ENCODE peak calls at places on chromosome 20, in five cellular contexts. W, Q, K, D and B are unnamed samples.

GRCh38 chr20:38471987-38472512 is 593 bp upstream of the RALGAPB start:
- DNase-seq in D (no peak), W (no peak), Q (no peak), K (no peak), B (no peak)

GRCh38 chr20:11846131-11846530 is 71.6 kb upstream of the BTBD3 start:
- DNase-seq in D (no peak), W (no peak), K (no peak), Q (no peak), B (no peak)

GRCh38 chr20:11117808-11118528 is 444.2 kb upstream of the JAG1 start:
- DNase-seq in Q (no peak), K (peak), D (no peak), W (no peak), B (no peak)

GRCh38 chr20:33576432-33576883 is 85.7 kb upstream of the C20orf144 start:
- DNase-seq in D (no peak), W (no peak), Q (no peak), K (peak), B (no peak)

GRCh38 chr20:32523613-32524218 is 61.4 kb downstream of the NOL4L start:
- DNase-seq in Q (no peak), D (no peak), K (no peak), W (no peak), B (no peak)

GRCh38 chr20:62704341-62704948 is 4.2 kb upstream of the NTSR1 start:
- DNase-seq in D (peak), K (peak), W (peak), Q (no peak), B (peak)

GRCh38 chr20:46757754-46758678 is 48.6 kb downstream of the SLC2A10 start:
- DNase-seq in W (peak), K (peak), Q (no peak), D (peak), B (peak)

GRCh38 chr20:34143951-34144350 is 31.9 kb upstream of the EIF2S2 start:
- DNase-seq in D (no peak), W (no peak), K (peak), Q (no peak), B (no peak)

GRCh38 chr20:44056010-44056698 is 130.8 kb downstream of the JPH2 start:
- DNase-seq in K (peak), W (peak), Q (peak), D (no peak), B (no peak)

GRCh38 chr20:16505894-16506293 is 67.4 kb downstream of the KIF16B start:
- DNase-seq in D (no peak), K (no peak), W (no peak), Q (peak), B (no peak)

GRCh38 chr20:61159940-61160688 is 91.9 kb upstream of the CDH4 start:
- DNase-seq in Q (no peak), D (no peak), W (no peak), K (no peak), B (no peak)

GRCh38 chr20:24598346-24598745 is 128.9 kb downstream of the SYNDIG1 start:
- DNase-seq in Q (no peak), W (no peak), D (no peak), K (no peak), B (no peak)

GRCh38 chr20:60999256-60999655 is 252.8 kb upstream of the CDH4 start:
- DNase-seq in K (no peak), D (no peak), W (no peak), Q (no peak), B (no peak)

GRCh38 chr20:33674294-33675126 is at the start of gene NECAB3:
- DNase-seq in W (peak), D (peak), Q (peak), K (peak), B (peak)

GRCh38 chr20:31689141-31689540 is 33.5 kb downstream of the BCL2L1 start:
- DNase-seq in W (no peak), Q (no peak), K (no peak), D (no peak), B (no peak)

GRCh38 chr20:46251211-46251673 is 57.1 kb downstream of the CDH22 start:
- DNase-seq in K (no peak), Q (no peak), W (no peak), D (no peak), B (no peak)

GRCh38 chr20:62046431-62046830 is 19.2 kb downstream of the TAF4 start:
- DNase-seq in K (no peak), W (no peak), D (no peak), Q (no peak), B (no peak)

GRCh38 chr20:1887321-1887720 is 7.9 kb upstream of the SIRPA start:
- DNase-seq in W (no peak), D (no peak), Q (no peak), K (no peak), B (no peak)

GRCh38 chr20:2006452-2007381 is 12.9 kb upstream of the PDYN start:
- DNase-seq in W (no peak), D (no peak), K (peak), Q (no peak), B (no peak)

GRCh38 chr20:62595491-62595890 is 46.8 kb upstream of the SLCO4A1 start:
- DNase-seq in D (peak), W (peak), Q (no peak), K (peak), B (peak)

GRCh38 chr20:5716953-5717352 is 33.2 kb upstream of the SHLD1 start:
- DNase-seq in Q (no peak), W (no peak), K (no peak), D (no peak), B (no peak)

GRCh38 chr20:40953856-40954255 is 74.8 kb upstream of the TOP1 start:
- DNase-seq in W (no peak), Q (no peak), K (no peak), D (peak), B (no peak)

GRCh38 chr20:23533161-23533560 is 35.1 kb downstream of the CST9L start:
- DNase-seq in W (no peak), Q (no peak), D (no peak), K (no peak), B (no peak)

GRCh38 chr20:45080867-45081616 is 19.9 kb downstream of the KCNS1 start:
- DNase-seq in K (peak), D (no peak), W (no peak), Q (no peak), B (no peak)

GRCh38 chr20:9262653-9263194 is 193.8 kb downstream of the PLCB4 start:
- DNase-seq in K (no peak), Q (no peak), D (no peak), W (no peak), B (no peak)

GRCh38 chr20:2507875-2508630 is 662 bp downstream of the ZNF343 start:
- DNase-seq in Q (no peak), W (peak), D (no peak), K (peak), B (peak)

GRCh38 chr20:25248501-25249172 is 752 bp downstream of the PYGB start:
- DNase-seq in Q (no peak), K (no peak), D (peak), W (peak), B (no peak)

GRCh38 chr20:13029687-13030510 is 21.1 kb downstream of the SPTLC3 start:
- DNase-seq in Q (no peak), K (peak), W (peak), D (no peak), B (peak)

GRCh38 chr20:53238121-53238660 is 266.0 kb downstream of the TSHZ2 start:
- DNase-seq in W (no peak), K (no peak), D (no peak), Q (no peak), B (no peak)

GRCh38 chr20:35007413-35007812 is 51.7 kb downstream of the MYH7B start:
- DNase-seq in K (no peak), D (no peak), Q (no peak), W (peak), B (peak)

GRCh38 chr20:61766921-61767610 is 298.6 kb downstream of the TAF4 start:
- DNase-seq in W (no peak), K (no peak), Q (no peak), D (no peak), B (no peak)

GRCh38 chr20:62617711-62618483 is 24.4 kb upstream of the SLCO4A1 start:
- DNase-seq in Q (peak), W (peak), K (no peak), D (no peak), B (no peak)

GRCh38 chr20:51637241-51637640 is 94.7 kb upstream of the NFATC2 start:
- DNase-seq in W (no peak), K (no peak), D (no peak), Q (no peak), B (no peak)

GRCh38 chr20:5168582-5169396 is 42.0 kb downstream of the CDS2 start:
- DNase-seq in K (no peak), D (no peak), Q (peak), W (no peak), B (peak)

GRCh38 chr20:11826334-11826733 is 91.4 kb upstream of the BTBD3 start:
- DNase-seq in Q (no peak), W (no peak), K (no peak), D (no peak), B (no peak)

GRCh38 chr20:10537850-10538480 is 102.9 kb downstream of the SLX4IP start:
- DNase-seq in Q (no peak), W (no peak), D (no peak), K (no peak), B (no peak)

GRCh38 chr20:63706027-63706695 is 1.6 kb downstream of the ARFRP1 start:
- DNase-seq in W (peak), Q (no peak), D (peak), K (no peak), B (no peak)
- H3K4me3 ChIP-seq in W (no peak), Q (no peak), D (no peak), K (peak), B (no peak)

DNA sequence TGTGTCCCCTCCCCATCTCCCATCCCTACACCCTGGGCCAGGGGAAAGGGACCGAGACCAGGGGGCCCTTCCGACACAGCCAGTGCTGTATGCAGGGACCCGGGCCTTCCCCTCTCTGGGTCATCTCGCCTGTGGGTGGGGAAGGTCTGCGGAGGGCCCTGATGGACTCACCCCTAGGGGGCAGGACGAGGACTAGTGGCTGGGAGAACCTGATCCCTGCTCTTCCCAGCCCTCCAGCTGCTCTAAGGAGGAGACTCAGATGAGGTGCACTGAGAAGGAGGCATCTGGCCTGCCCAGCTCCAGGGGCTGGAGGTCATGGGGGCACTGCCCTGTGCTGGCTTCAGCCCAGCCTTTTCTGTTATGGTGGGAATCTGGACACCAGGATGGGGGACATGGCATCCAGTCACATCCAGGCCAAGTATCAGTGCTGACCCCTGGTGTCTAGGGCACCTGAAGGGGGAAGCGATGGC is 735 bp downstream of the MYL9 start:
- DNase-seq in K (peak), D (peak), W (peak), Q (no peak), B (no peak)
- TF ChIP-seq POLR2A in K (no peak), D (no peak), W (no peak), Q (no peak), B (no peak)

GRCh38 chr20:19692685-19693119 is 65.4 kb upstream of the RIN2 start:
- DNase-seq in K (peak), Q (peak), D (peak), W (peak), B (peak)
- H3K4me3 ChIP-seq in K (peak), Q (no peak), D (no peak), W (no peak), B (no peak)

GRCh38 chr20:49281913-49282467 is 4.1 kb upstream of the ZNFX1 start:
- DNase-seq in W (no peak), Q (no peak), K (no peak), D (no peak), B (no peak)

GRCh38 chr20:49284818-49285217 is 7.0 kb upstream of the ZNFX1 start:
- DNase-seq in W (no peak), Q (no peak), K (no peak), D (no peak), B (no peak)

GRCh38 chr20:49283703-49284625 is 6.1 kb upstream of the ZNFX1 start:
- DNase-seq in W (no peak), D (no peak), K (no peak), Q (no peak), B (no peak)

GRCh38 chr20:49282584-49283171 is 4.8 kb upstream of the ZNFX1 start:
- DNase-seq in D (no peak), W (no peak), K (no peak), Q (no peak), B (no peak)

GRCh38 chr20:49283176-49283702 is 5.4 kb upstream of the ZNFX1 start:
- DNase-seq in Q (no peak), W (no peak), K (no peak), D (no peak), B (no peak)
- TF ChIP-seq POLR2A in Q (no peak), W (no peak), K (no peak), D (no peak), B (no peak)

GRCh38 chr20:58179432-58180099 is 48.9 kb downstream of the ANKRD60 start:
- DNase-seq in Q (no peak), W (peak), K (peak), D (peak), B (peak)
- H3K4me3 ChIP-seq in Q (peak), W (no peak), K (peak), D (no peak), B (no peak)

GRCh38 chr20:50312682-50313187 is 122.1 kb downstream of the CEBPB start:
- DNase-seq in W (peak), K (peak), Q (no peak), D (no peak), B (peak)

GRCh38 chr20:50310673-50311051 is 120.0 kb downstream of the CEBPB start:
- DNase-seq in K (no peak), D (no peak), W (no peak), Q (no peak), B (no peak)

GRCh38 chr20:50312002-50312681 is 121.5 kb downstream of the CEBPB start:
- DNase-seq in Q (no peak), W (peak), D (no peak), K (no peak), B (no peak)

GRCh38 chr20:50309764-50310672 is 119.4 kb downstream of the CEBPB start:
- DNase-seq in K (no peak), D (no peak), Q (no peak), W (no peak), B (no peak)

GRCh38 chr20:50311308-50312001 is 120.8 kb downstream of the CEBPB start:
- DNase-seq in W (no peak), D (no peak), Q (no peak), K (no peak), B (no peak)
- TF ChIP-seq POLR2A in W (no peak), D (no peak), Q (no peak), K (no peak), B (no peak)

GRCh38 chr20:54256202-54256601 is 48.3 kb downstream of the PFDN4 start:
- DNase-seq in K (no peak), W (no peak), D (no peak), Q (no peak), B (no peak)

GRCh38 chr20:54251093-54251492 is 43.2 kb downstream of the PFDN4 start:
- DNase-seq in D (no peak), W (no peak), K (no peak), Q (no peak), B (no peak)

GRCh38 chr20:54255157-54255556 is 47.3 kb downstream of the PFDN4 start:
- DNase-seq in K (no peak), W (no peak), Q (no peak), D (no peak), B (no peak)

GRCh38 chr20:54257090-54257816 is 49.4 kb downstream of the PFDN4 start:
- DNase-seq in Q (no peak), W (no peak), K (no peak), D (no peak), B (no peak)

DNA sequence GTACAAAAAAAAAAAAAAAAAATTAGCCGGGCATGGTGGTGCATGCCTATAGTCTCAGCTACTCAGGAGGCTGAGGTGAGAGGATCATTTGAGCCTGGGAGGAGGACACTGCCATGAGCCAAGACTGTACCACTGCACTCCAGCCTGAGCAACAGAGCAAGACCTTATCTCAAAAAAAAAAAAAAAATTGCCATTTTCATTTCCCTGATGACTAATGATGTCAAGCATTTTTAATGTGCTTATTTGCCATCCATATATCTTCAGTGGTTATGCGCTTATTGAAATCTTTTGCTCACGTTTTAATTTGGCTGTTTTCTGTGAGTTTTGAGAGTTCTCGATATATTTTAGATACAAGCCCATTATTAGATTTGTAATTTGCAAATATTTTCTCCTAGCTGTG is 46.7 kb downstream of the PFDN4 start:
- DNase-seq in D (no peak), K (no peak), Q (no peak), W (no peak), B (no peak)
- H3K4me3 ChIP-seq in D (no peak), K (no peak), Q (no peak), W (no peak), B (no peak)